ENCODE peak calls at places on chromosome 9, in nine cellular contexts. O, F, T, S, X, M, E, R and V are unnamed samples.

GRCh38 chr9:35407846-35408245 is 82.1 kb upstream of the RUSC2 start:
- DNase-seq in F (no peak), M (no peak), S (no peak), O (no peak), R (no peak), E (no peak), X (no peak), T (no peak), V (no peak)

GRCh38 chr9:110440796-110441195 is 103.1 kb upstream of the TXNDC8 start:
- DNase-seq in E (no peak), O (no peak), M (no peak), F (no peak), S (no peak), X (no peak), T (no peak), R (no peak), V (no peak)

GRCh38 chr9:110040788-110041187 is 167.2 kb downstream of the C9orf152 start:
- DNase-seq in R (no peak), X (no peak), S (no peak), M (peak), O (no peak), E (no peak), F (no peak), T (no peak), V (no peak)

GRCh38 chr9:121350993-121351561 is 19.0 kb downstream of the STOM start:
- DNase-seq in X (no peak), M (peak), R (peak), S (no peak), O (no peak), T (no peak), E (no peak), F (no peak), V (peak)

GRCh38 chr9:98075332-98075805 is 18.8 kb downstream of the NANS start:
- DNase-seq in X (peak), R (no peak), O (no peak), F (no peak), S (no peak), M (peak), E (no peak), T (no peak), V (no peak)

GRCh38 chr9:98009437-98009836 is 26.3 kb downstream of the ANP32B start:
- DNase-seq in M (no peak), E (no peak), F (no peak), T (no peak), S (no peak), O (no peak), R (no peak), X (no peak), V (no peak)

GRCh38 chr9:114163517-114163924 is 8.2 kb downstream of the COL27A1 start:
- DNase-seq in X (no peak), F (no peak), E (peak), R (no peak), S (no peak), M (peak), T (no peak), O (no peak), V (no peak)

GRCh38 chr9:136709454-136710109 is 2.8 kb upstream of the DIPK1B start:
- DNase-seq in R (no peak), M (no peak), O (no peak), X (no peak), F (no peak), S (no peak), T (no peak), E (no peak), V (no peak)

GRCh38 chr9:70438341-70438924 is 24.0 kb upstream of the KLF9 start:
- DNase-seq in T (no peak), E (no peak), F (no peak), R (no peak), S (no peak), O (no peak), X (no peak), M (peak), V (no peak)

GRCh38 chr9:131872702-131873101 is 132.8 kb upstream of the RAPGEF1 start:
- DNase-seq in T (no peak), F (no peak), O (no peak), S (no peak), X (no peak), E (no peak), M (no peak), R (peak), V (no peak)

GRCh38 chr9:111955048-111955447 is 58.4 kb downstream of the UGCG start:
- DNase-seq in S (no peak), R (no peak), F (no peak), E (no peak), M (no peak), O (no peak), X (no peak), T (no peak), V (no peak)